ENCODE peak calls at places on chromosome 11, in five cellular contexts. One of them, this sample, is unnamed.

GRCh38 chr11:70443043-70444030 is 45.0 kb downstream of the CTTN start:
- DNase-seq in lower lobe of right lung: no peak
- DNase-seq in HFFc6: no peak
- DNase-seq in ovary: no peak
- DNase-seq in GM13976: no peak
- DNase-seq in this sample: no peak

GRCh38 chr11:20058749-20059458 is 101.4 kb downstream of the DBX1 start:
- DNase-seq in ovary: no peak
- DNase-seq in HFFc6: peak
- DNase-seq in lower lobe of right lung: no peak
- DNase-seq in GM13976: no peak
- DNase-seq in this sample: no peak

GRCh38 chr11:111429066-111429506 is 50.0 kb upstream of the POU2AF1 start:
- DNase-seq in lower lobe of right lung: no peak
- DNase-seq in GM13976: peak
- DNase-seq in HFFc6: peak
- DNase-seq in ovary: peak
- DNase-seq in this sample: peak

GRCh38 chr11:129323896-129324522 is 51.6 kb upstream of the BARX2 start:
- DNase-seq in ovary: no peak
- DNase-seq in HFFc6: no peak
- DNase-seq in lower lobe of right lung: no peak
- DNase-seq in GM13976: no peak
- DNase-seq in this sample: no peak

GRCh38 chr11:117384045-117384444 is 56.4 kb downstream of the CEP164 start:
- DNase-seq in ovary: no peak
- DNase-seq in lower lobe of right lung: no peak
- DNase-seq in HFFc6: peak
- DNase-seq in GM13976: no peak
- DNase-seq in this sample: no peak

GRCh38 chr11:119816660-119817059 is 87.7 kb upstream of the NECTIN1 start:
- DNase-seq in HFFc6: no peak
- DNase-seq in lower lobe of right lung: no peak
- DNase-seq in ovary: no peak
- DNase-seq in GM13976: no peak
- DNase-seq in this sample: no peak

GRCh38 chr11:72227316-72228228 is 3.0 kb downstream of the INPPL1 start:
- DNase-seq in HFFc6: no peak
- DNase-seq in GM13976: no peak
- DNase-seq in lower lobe of right lung: no peak
- DNase-seq in ovary: peak
- DNase-seq in this sample: peak

GRCh38 chr11:10405858-10406592 is 49.0 kb upstream of the AMPD3 start:
- DNase-seq in GM13976: peak
- DNase-seq in lower lobe of right lung: peak
- DNase-seq in ovary: peak
- DNase-seq in HFFc6: peak
- DNase-seq in this sample: no peak

GRCh38 chr11:24762076-24762475 is 265.2 kb downstream of the LUZP2 start:
- DNase-seq in lower lobe of right lung: no peak
- DNase-seq in GM13976: no peak
- DNase-seq in ovary: no peak
- DNase-seq in HFFc6: no peak
- DNase-seq in this sample: no peak

GRCh38 chr11:79206951-79207350 is 233.9 kb downstream of the TENM4 start:
- DNase-seq in ovary: no peak
- DNase-seq in lower lobe of right lung: no peak
- DNase-seq in HFFc6: no peak
- DNase-seq in GM13976: no peak
- DNase-seq in this sample: no peak

GRCh38 chr11:66172146-66172545 is 96.3 kb upstream of the RAB1B start:
- DNase-seq in HFFc6: peak
- DNase-seq in ovary: no peak
- DNase-seq in GM13976: no peak
- DNase-seq in lower lobe of right lung: no peak
- DNase-seq in this sample: no peak

GRCh38 chr11:47183031-47183856 is 3.0 kb downstream of the PACSIN3 start:
- DNase-seq in lower lobe of right lung: no peak
- DNase-seq in ovary: no peak
- DNase-seq in GM13976: no peak
- DNase-seq in HFFc6: no peak
- DNase-seq in this sample: no peak

GRCh38 chr11:117819096-117820040 is 5.2 kb downstream of the FXYD2 start:
- DNase-seq in ovary: peak
- DNase-seq in HFFc6: peak
- DNase-seq in lower lobe of right lung: peak
- DNase-seq in GM13976: peak
- DNase-seq in this sample: no peak

GRCh38 chr11:12968101-12968500 is 41.0 kb upstream of the RASSF10 start:
- DNase-seq in lower lobe of right lung: no peak
- DNase-seq in HFFc6: no peak
- DNase-seq in GM13976: no peak
- DNase-seq in ovary: no peak
- DNase-seq in this sample: no peak

GRCh38 chr11:25734592-25735211 is 597.2 kb upstream of the ANO3 start:
- DNase-seq in GM13976: no peak
- DNase-seq in lower lobe of right lung: no peak
- DNase-seq in ovary: no peak
- DNase-seq in HFFc6: no peak
- DNase-seq in this sample: no peak

GRCh38 chr11:20407344-20407743 is 19.8 kb downstream of the PRMT3 start:
- DNase-seq in HFFc6: no peak
- DNase-seq in lower lobe of right lung: no peak
- DNase-seq in GM13976: no peak
- DNase-seq in ovary: no peak
- DNase-seq in this sample: no peak

GRCh38 chr11:34626393-34626792 is 5.5 kb downstream of the EHF start:
- DNase-seq in lower lobe of right lung: no peak
- DNase-seq in HFFc6: no peak
- DNase-seq in ovary: no peak
- DNase-seq in GM13976: no peak
- DNase-seq in this sample: no peak

GRCh38 chr11:55571828-55572227 is at the start of gene OR4C16:
- DNase-seq in lower lobe of right lung: no peak
- DNase-seq in HFFc6: no peak
- DNase-seq in GM13976: no peak
- DNase-seq in ovary: no peak
- DNase-seq in this sample: no peak

GRCh38 chr11:111454561-111455192 is 57.5 kb downstream of the BTG4 start:
- DNase-seq in lower lobe of right lung: no peak
- DNase-seq in HFFc6: peak
- DNase-seq in GM13976: peak
- DNase-seq in ovary: no peak
- DNase-seq in this sample: no peak

GRCh38 chr11:130624946-130625345 is 176.5 kb downstream of the ADAMTS15 start:
- DNase-seq in lower lobe of right lung: no peak
- DNase-seq in ovary: no peak
- DNase-seq in GM13976: no peak
- DNase-seq in HFFc6: no peak
- DNase-seq in this sample: peak

GRCh38 chr11:18699848-18700261 is 1.3 kb downstream of the TMEM86A start:
- DNase-seq in lower lobe of right lung: peak
- DNase-seq in ovary: peak
- DNase-seq in GM13976: no peak
- DNase-seq in HFFc6: no peak
- DNase-seq in this sample: no peak

GRCh38 chr11:113591122-113591521 is 115.0 kb downstream of the TMPRSS5 start:
- DNase-seq in ovary: no peak
- DNase-seq in HFFc6: no peak
- DNase-seq in GM13976: no peak
- DNase-seq in lower lobe of right lung: no peak
- DNase-seq in this sample: no peak

GRCh38 chr11:362642-363442 is 6.5 kb upstream of the B4GALNT4 start:
- DNase-seq in HFFc6: no peak
- DNase-seq in ovary: no peak
- DNase-seq in GM13976: peak
- DNase-seq in lower lobe of right lung: no peak
- DNase-seq in this sample: no peak

GRCh38 chr11:365831-366230 is 3.5 kb upstream of the B4GALNT4 start:
- DNase-seq in HFFc6: no peak
- DNase-seq in lower lobe of right lung: no peak
- DNase-seq in ovary: no peak
- DNase-seq in GM13976: peak
- DNase-seq in this sample: no peak

GRCh38 chr11:360326-361280 is 8.7 kb upstream of the B4GALNT4 start:
- DNase-seq in ovary: no peak
- DNase-seq in lower lobe of right lung: no peak
- DNase-seq in GM13976: no peak
- DNase-seq in HFFc6: no peak
- DNase-seq in this sample: peak

GRCh38 chr11:364991-365390 is 4.3 kb upstream of the B4GALNT4 start:
- DNase-seq in GM13976: peak
- DNase-seq in HFFc6: no peak
- DNase-seq in ovary: no peak
- DNase-seq in lower lobe of right lung: no peak
- DNase-seq in this sample: no peak

DNA sequence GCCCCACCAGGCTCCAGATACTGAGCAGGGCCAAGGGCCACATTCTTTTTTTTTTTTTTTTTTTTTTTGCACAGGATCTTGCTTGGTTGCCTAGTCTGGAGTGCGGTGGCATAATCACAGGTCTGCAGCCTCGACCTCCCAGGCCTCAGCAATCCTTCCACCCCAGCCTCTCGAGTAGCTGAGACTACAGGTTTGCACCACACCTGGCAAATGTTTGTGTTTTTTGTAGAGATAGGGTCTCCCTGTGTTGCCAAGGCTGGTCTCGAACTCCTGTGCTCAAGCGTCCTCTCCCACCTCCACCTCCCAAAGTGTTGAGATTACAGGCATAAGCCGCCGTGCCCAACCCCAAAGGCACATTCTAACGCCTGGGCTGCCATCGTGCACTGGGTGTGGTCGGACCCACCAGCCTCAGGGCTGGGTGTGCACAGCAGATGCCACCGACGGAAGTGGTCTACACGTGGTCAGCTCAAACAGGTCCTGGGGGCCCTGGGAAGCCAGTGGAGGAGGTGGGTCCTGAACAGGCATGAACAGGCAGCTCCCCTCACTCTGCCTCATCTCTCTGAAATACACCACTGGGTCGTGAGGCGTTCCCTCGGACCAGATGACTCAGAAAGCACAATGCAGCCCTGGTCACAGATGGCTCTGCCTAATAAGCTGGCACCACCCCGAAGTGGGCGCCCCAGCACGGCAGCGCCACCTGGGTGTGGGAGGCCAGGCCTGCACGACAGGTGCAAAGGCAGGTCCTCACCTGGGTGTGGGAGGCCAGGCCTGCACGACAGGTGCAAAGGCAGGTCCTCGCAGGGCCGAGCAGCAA is 5.1 kb upstream of the B4GALNT4 start:
- DNase-seq in HFFc6: peak
- DNase-seq in GM13976: peak
- DNase-seq in ovary: no peak
- DNase-seq in lower lobe of right lung: peak
- DNase-seq in this sample: no peak
- TF ChIP-seq CTCF in HFFc6: peak
- TF ChIP-seq CTCF in GM13976: peak
- TF ChIP-seq CTCF in ovary: no peak
- TF ChIP-seq CTCF in lower lobe of right lung: peak
- TF ChIP-seq CTCF in this sample: no peak

GRCh38 chr11:32279672-32280071 is 155.7 kb downstream of the WT1 start:
- DNase-seq in lower lobe of right lung: no peak
- DNase-seq in HFFc6: no peak
- DNase-seq in ovary: no peak
- DNase-seq in GM13976: no peak
- DNase-seq in this sample: no peak
- TF ChIP-seq CTCF in lower lobe of right lung: no peak
- TF ChIP-seq CTCF in HFFc6: no peak
- TF ChIP-seq CTCF in ovary: no peak
- TF ChIP-seq CTCF in GM13976: no peak
- TF ChIP-seq CTCF in this sample: no peak

DNA sequence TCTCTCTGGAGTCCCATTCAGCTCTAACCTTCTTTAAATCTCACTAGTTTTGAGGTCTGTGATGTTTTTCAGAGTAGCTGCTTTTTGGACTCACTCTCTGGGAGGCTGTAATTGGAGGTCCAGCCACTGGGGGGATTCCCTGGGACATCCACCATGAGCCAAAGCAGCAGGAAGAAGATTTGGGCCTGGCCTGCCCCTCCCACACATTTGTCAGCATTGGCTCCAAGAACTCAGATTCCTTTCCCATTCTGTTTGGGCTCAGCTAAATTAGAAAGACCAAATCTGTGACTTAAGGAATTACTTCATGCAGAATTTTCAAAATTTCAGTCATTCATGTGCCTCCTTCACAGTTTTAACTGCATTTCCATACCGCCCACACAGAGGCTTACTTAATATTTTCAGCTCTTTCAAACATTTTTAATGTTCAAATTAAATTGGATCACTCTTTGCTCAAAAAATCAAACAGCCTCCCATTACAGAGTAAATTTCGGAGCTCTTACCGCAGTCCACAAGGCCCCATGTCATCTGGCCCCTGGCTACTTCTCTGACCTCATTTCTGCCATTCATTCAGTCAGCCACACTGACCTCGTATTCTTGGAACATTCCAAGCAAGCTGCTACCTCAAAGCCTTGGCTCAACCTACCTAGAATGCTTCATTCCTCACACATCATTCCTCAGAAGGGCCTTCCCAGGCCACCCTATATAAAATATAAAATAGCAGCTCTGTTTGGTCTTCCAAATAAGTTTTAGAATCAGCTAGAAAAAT is 54.5 kb upstream of the RRAS2 start:
- DNase-seq in ovary: peak
- DNase-seq in HFFc6: peak
- DNase-seq in GM13976: no peak
- DNase-seq in lower lobe of right lung: no peak
- DNase-seq in this sample: no peak
- TF ChIP-seq CTCF in ovary: no peak
- TF ChIP-seq CTCF in HFFc6: peak
- TF ChIP-seq CTCF in GM13976: no peak
- TF ChIP-seq CTCF in lower lobe of right lung: no peak
- TF ChIP-seq CTCF in this sample: no peak

GRCh38 chr11:115981814-115982471 is 477.7 kb upstream of the CADM1 start:
- DNase-seq in ovary: no peak
- DNase-seq in HFFc6: no peak
- DNase-seq in lower lobe of right lung: no peak
- DNase-seq in GM13976: no peak
- DNase-seq in this sample: no peak

GRCh38 chr11:115982666-115983065 is 478.5 kb upstream of the CADM1 start:
- DNase-seq in ovary: no peak
- DNase-seq in GM13976: no peak
- DNase-seq in HFFc6: no peak
- DNase-seq in lower lobe of right lung: no peak
- DNase-seq in this sample: no peak

GRCh38 chr11:115980747-115981475 is 476.7 kb upstream of the CADM1 start:
- DNase-seq in lower lobe of right lung: no peak
- DNase-seq in HFFc6: no peak
- DNase-seq in ovary: no peak
- DNase-seq in GM13976: no peak
- DNase-seq in this sample: no peak

GRCh38 chr11:115985896-115986295 is 481.7 kb upstream of the CADM1 start:
- DNase-seq in GM13976: no peak
- DNase-seq in ovary: no peak
- DNase-seq in lower lobe of right lung: no peak
- DNase-seq in HFFc6: no peak
- DNase-seq in this sample: no peak

DNA sequence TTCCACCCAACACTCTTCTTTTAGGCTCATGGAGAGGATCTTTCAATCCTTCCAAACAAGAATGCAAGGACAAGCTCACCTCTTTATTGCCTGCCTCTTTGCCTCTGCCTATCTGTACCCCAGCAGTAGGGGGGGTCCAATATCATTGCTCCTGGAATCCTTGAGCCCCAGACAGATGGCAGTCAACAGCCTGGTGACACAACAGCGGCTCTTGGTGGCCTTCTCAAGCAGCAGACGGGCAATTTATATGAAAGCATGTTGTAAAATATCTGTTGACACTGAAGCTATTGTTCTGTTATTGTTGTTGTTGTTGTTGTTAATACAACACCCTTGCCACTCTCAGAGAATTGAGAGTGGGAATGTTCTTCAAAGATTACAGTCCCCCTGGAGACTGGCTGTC is 480.0 kb upstream of the CADM1 start:
- DNase-seq in lower lobe of right lung: no peak
- DNase-seq in GM13976: no peak
- DNase-seq in ovary: no peak
- DNase-seq in HFFc6: no peak
- DNase-seq in this sample: no peak
- TF ChIP-seq CTCF in lower lobe of right lung: no peak
- TF ChIP-seq CTCF in GM13976: no peak
- TF ChIP-seq CTCF in ovary: no peak
- TF ChIP-seq CTCF in HFFc6: no peak
- TF ChIP-seq CTCF in this sample: no peak